ENCODE peak calls at places on chromosomes 7 and 10, in six cellular contexts. P is IMR-90, S is neuronal stem cell, O is mesendoderm, J is H9, I is H1. M is an unnamed sample.

GRCh38 chr10:68406111-68406814 is 814 bp downstream of the RUFY2 start:
- DNase-seq in P (peak), S (peak), O (peak), J (peak), I (peak), M (peak)

GRCh38 chr7:33805630-33806233 is 99.6 kb upstream of the BMPER start:
- DNase-seq in P (peak), S (no peak), O (peak), J (no peak), I (no peak), M (peak)

GRCh38 chr10:133183646-133184378 is 23.8 kb downstream of the KNDC1 start:
- DNase-seq in P (no peak), S (no peak), O (no peak), J (no peak), I (no peak), M (no peak)

GRCh38 chr10:62814901-62815372 is 1.2 kb downstream of the EGR2 start:
- DNase-seq in P (no peak), S (peak), O (peak), J (no peak), I (peak), M (peak)

GRCh38 chr7:51229106-51229537 is 87.5 kb downstream of the COBL start:
- DNase-seq in P (no peak), S (no peak), O (no peak), J (peak), I (no peak), M (no peak)

GRCh38 chr7:52447781-52448180 is 587.7 kb upstream of the POM121L12 start:
- DNase-seq in P (no peak), S (no peak), O (peak), J (no peak), I (no peak), M (no peak)

GRCh38 chr7:5827755-5828154 is 46.3 kb upstream of the RNF216 start:
- DNase-seq in P (no peak), S (no peak), O (peak), J (peak), I (peak), M (no peak)

GRCh38 chr7:143882611-143883078 is 19.3 kb downstream of the TCAF1 start:
- DNase-seq in P (peak), S (peak), O (peak), J (peak), I (no peak), M (peak)

GRCh38 chr10:130904676-130905075 is 406.8 kb downstream of the TCERG1L start:
- DNase-seq in P (no peak), S (no peak), O (no peak), J (no peak), I (no peak), M (no peak)

GRCh38 chr10:5752301-5752871 is 60.8 kb downstream of the GDI2 start:
- DNase-seq in P (no peak), S (no peak), O (no peak), J (no peak), I (no peak), M (no peak)

GRCh38 chr10:18616337-18616736 is 35.0 kb downstream of the NSUN6 start:
- DNase-seq in P (no peak), S (no peak), O (no peak), J (no peak), I (no peak), M (no peak)

GRCh38 chr10:69721690-69722310 is 79.9 kb upstream of the COL13A1 start:
- DNase-seq in P (peak), S (no peak), O (peak), J (no peak), I (no peak), M (peak)

GRCh38 chr7:156020566-156020965 is 208.3 kb upstream of the SHH start:
- DNase-seq in P (no peak), S (no peak), O (no peak), J (no peak), I (no peak), M (no peak)

GRCh38 chr10:104208730-104209129 is 23.4 kb downstream of the CFAP43 start:
- DNase-seq in P (no peak), S (no peak), O (no peak), J (no peak), I (no peak), M (no peak)

GRCh38 chr7:99644436-99644835 is 27.7 kb downstream of the ZSCAN25 start:
- DNase-seq in P (no peak), S (no peak), O (no peak), J (no peak), I (no peak), M (no peak)

GRCh38 chr7:38630720-38631673 is at the start of gene AMPH:
- DNase-seq in P (peak), S (peak), O (peak), J (peak), I (peak), M (peak)

GRCh38 chr10:26527018-26527417 is 88.9 kb downstream of the APBB1IP start:
- DNase-seq in P (no peak), S (no peak), O (no peak), J (no peak), I (no peak), M (no peak)

GRCh38 chr10:122165914-122166313 is 105.2 kb upstream of the BTBD16 start:
- DNase-seq in P (no peak), S (no peak), O (no peak), J (no peak), I (no peak), M (no peak)

GRCh38 chr7:90488220-90488619 is 18.8 kb downstream of the PTTG1IP2 start:
- DNase-seq in P (no peak), S (no peak), O (no peak), J (no peak), I (no peak), M (no peak)

GRCh38 chr10:43061764-43062163 is 15.1 kb upstream of the RET start:
- DNase-seq in P (peak), S (no peak), O (no peak), J (no peak), I (no peak), M (peak)

GRCh38 chr7:65216469-65216868 is 157.2 kb upstream of the ZNF92 start:
- DNase-seq in P (peak), S (peak), O (peak), J (peak), I (peak), M (peak)

GRCh38 chr10:102814456-102814871 is 22.7 kb downstream of the CYP17A1 start:
- DNase-seq in P (peak), S (no peak), O (no peak), J (no peak), I (no peak), M (peak)

GRCh38 chr7:37853468-37853867 is 5.1 kb downstream of the NME8 start:
- DNase-seq in P (no peak), S (no peak), O (peak), J (no peak), I (no peak), M (no peak)

GRCh38 chr7:16315280-16315679 is 106.1 kb downstream of the CRPPA start:
- DNase-seq in P (no peak), S (no peak), O (no peak), J (no peak), I (no peak), M (no peak)

GRCh38 chr10:73495226-73495883 is 469 bp downstream of the PPP3CB start:
- DNase-seq in P (peak), S (peak), O (no peak), J (no peak), I (peak), M (peak)

GRCh38 chr7:79406371-79406770 is 47.1 kb downstream of the MAGI2 start:
- DNase-seq in P (peak), S (no peak), O (no peak), J (no peak), I (no peak), M (no peak)

GRCh38 chr7:3912291-3912690 is 611.2 kb downstream of the SDK1 start:
- DNase-seq in P (no peak), S (no peak), O (no peak), J (no peak), I (no peak), M (no peak)

GRCh38 chr7:46886669-46887374 is 695.1 kb downstream of the TNS3 start:
- DNase-seq in P (no peak), S (no peak), O (no peak), J (no peak), I (no peak), M (no peak)

GRCh38 chr7:134415700-134416099 is 43.2 kb downstream of the AKR1B1 start:
- DNase-seq in P (no peak), S (no peak), O (no peak), J (no peak), I (no peak), M (no peak)

GRCh38 chr7:127897704-127898454 is 133.4 kb downstream of the LRRC4 start:
- DNase-seq in P (peak), S (no peak), O (no peak), J (no peak), I (no peak), M (no peak)

GRCh38 chr7:119900996-119901395 is 372.0 kb upstream of the KCND2 start:
- DNase-seq in P (no peak), S (no peak), O (no peak), J (peak), I (no peak), M (no peak)

GRCh38 chr7:20647051-20647450 is 31.6 kb downstream of the ABCB5 start:
- DNase-seq in P (no peak), S (no peak), O (no peak), J (no peak), I (no peak), M (peak)

GRCh38 chr7:143410523-143411004 is 1.9 kb upstream of the EPHA1 start:
- DNase-seq in P (peak), S (no peak), O (peak), J (peak), I (no peak), M (no peak)

GRCh38 chr10:121069061-121069850 is 218.1 kb downstream of the WDR11 start:
- DNase-seq in P (no peak), S (no peak), O (no peak), J (no peak), I (no peak), M (peak)

GRCh38 chr10:70649526-70649925 is 22.8 kb upstream of the ADAMTS14 start:
- DNase-seq in P (peak), S (no peak), O (no peak), J (no peak), I (no peak), M (peak)

GRCh38 chr7:55452967-55453366 is 87.8 kb downstream of the LANCL2 start:
- DNase-seq in P (no peak), S (no peak), O (no peak), J (no peak), I (no peak), M (no peak)

GRCh38 chr10:132405463-132405991 is 8.5 kb downstream of the PWWP2B start:
- DNase-seq in P (no peak), S (no peak), O (no peak), J (peak), I (no peak), M (no peak)

GRCh38 chr7:134752006-134752760 is 27.3 kb upstream of the CALD1 start:
- DNase-seq in P (peak), S (no peak), O (no peak), J (no peak), I (no peak), M (peak)

GRCh38 chr7:133984023-133984422 is 143.1 kb upstream of the LRGUK start:
- DNase-seq in P (no peak), S (no peak), O (no peak), J (no peak), I (no peak), M (no peak)

DNA sequence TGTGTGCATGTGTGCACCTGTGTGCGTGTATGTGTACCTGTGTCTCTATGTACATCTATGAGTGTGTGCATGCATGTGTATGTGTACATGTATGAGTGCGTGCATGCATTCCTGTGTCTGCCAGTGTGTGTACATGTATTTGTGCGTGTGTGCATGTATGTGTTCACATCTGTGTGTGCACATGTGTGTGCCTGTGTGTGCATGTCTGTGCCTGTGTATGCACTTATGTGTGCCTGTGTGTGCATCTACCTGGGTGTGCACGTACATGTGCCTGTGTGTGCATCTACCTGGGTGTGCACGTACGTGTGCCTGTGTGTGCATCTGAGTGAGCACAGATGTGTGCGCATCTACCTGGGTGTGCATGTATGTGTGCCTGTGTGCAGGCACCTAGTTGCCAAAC is 102.2 kb upstream of the DIP2C start:
- DNase-seq in P (no peak), S (no peak), O (no peak), J (no peak), I (no peak), M (no peak)
- H3K23ac ChIP-seq in P (no peak), S (no peak), O (no peak), J (no peak), I (no peak), M (no peak)

DNA sequence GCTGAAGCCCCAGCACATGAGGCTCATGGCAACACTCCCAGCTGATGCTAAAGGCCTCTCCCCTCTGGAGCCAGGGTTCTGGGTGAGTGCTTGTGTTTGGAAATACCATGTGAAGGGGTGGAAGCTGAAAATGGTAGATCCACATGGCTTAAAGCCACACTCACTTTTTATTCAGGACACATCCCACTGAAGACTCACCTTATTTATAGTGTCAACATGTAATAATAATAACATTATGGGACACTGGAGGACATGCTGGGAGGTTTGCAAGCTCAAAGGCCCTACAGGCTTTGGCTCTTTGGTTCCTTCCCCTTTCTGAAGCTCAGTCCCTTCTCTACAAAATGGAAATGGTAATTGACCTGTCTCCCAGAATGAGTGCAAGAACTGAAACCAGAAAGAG is 318.0 kb downstream of the GRID1 start:
- DNase-seq in P (no peak), S (no peak), O (no peak), J (no peak), I (no peak), M (no peak)
- H2BK120ac ChIP-seq in P (no peak), S (no peak), O (no peak), J (no peak), I (no peak), M (no peak)

GRCh38 chr7:47945261-47946015 is 2.8 kb downstream of the PKD1L1 start:
- DNase-seq in P (peak), S (peak), O (peak), J (no peak), I (peak), M (peak)

GRCh38 chr7:47941136-47941844 is 7.0 kb downstream of the PKD1L1 start:
- DNase-seq in P (peak), S (no peak), O (no peak), J (no peak), I (no peak), M (peak)

GRCh38 chr7:47944536-47945260 is 3.6 kb downstream of the PKD1L1 start:
- DNase-seq in P (no peak), S (no peak), O (no peak), J (no peak), I (no peak), M (no peak)

GRCh38 chr7:47942132-47942531 is 6.1 kb downstream of the PKD1L1 start:
- DNase-seq in P (no peak), S (no peak), O (no peak), J (no peak), I (no peak), M (peak)

GRCh38 chr7:47943676-47944474 is 4.4 kb downstream of the PKD1L1 start:
- DNase-seq in P (no peak), S (no peak), O (no peak), J (no peak), I (no peak), M (no peak)
- H3K23ac ChIP-seq in P (no peak), S (no peak), O (no peak), J (no peak), I (no peak), M (no peak)

GRCh38 chr7:115868369-115868768 is 162.2 kb downstream of the TFEC start:
- DNase-seq in P (no peak), S (no peak), O (peak), J (no peak), I (no peak), M (no peak)
- H2BK120ac ChIP-seq in P (no peak), S (no peak), O (no peak), J (no peak), I (no peak), M (no peak)

DNA sequence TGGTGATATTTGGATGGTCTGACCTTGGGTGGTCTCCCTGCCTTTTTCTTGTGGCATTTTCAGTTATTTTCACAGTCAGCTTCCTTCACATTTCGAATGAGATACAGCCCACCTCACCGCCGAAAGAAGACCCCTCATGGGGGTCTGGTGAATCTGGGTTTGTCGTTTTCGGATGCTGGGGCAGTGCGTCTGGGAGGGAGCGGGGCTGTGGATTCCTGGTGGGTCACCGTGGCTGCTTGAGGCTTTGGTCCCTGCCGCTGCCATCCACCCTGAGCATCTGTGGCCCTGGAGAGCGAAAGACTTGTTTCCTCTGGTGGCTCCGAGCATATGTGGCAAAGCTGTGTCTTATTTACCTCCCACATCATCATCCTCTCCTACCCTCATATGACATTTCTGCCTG is 43.1 kb downstream of the LHPP start:
- DNase-seq in P (no peak), S (no peak), O (no peak), J (no peak), I (no peak), M (no peak)
- H3K23ac ChIP-seq in P (no peak), S (no peak), O (no peak), J (no peak), I (no peak), M (no peak)

GRCh38 chr10:125230251-125230650 is 69.9 kb upstream of the CTBP2 start:
- DNase-seq in P (peak), S (no peak), O (no peak), J (no peak), I (no peak), M (no peak)

GRCh38 chr10:125235093-125236069 is 75.0 kb upstream of the CTBP2 start:
- DNase-seq in P (no peak), S (no peak), O (no peak), J (no peak), I (no peak), M (no peak)

GRCh38 chr10:125232841-125233240 is 72.5 kb upstream of the CTBP2 start:
- DNase-seq in P (peak), S (no peak), O (no peak), J (no peak), I (no peak), M (peak)

GRCh38 chr10:125231116-125231812 is 70.9 kb upstream of the CTBP2 start:
- DNase-seq in P (peak), S (peak), O (peak), J (peak), I (no peak), M (peak)

DNA sequence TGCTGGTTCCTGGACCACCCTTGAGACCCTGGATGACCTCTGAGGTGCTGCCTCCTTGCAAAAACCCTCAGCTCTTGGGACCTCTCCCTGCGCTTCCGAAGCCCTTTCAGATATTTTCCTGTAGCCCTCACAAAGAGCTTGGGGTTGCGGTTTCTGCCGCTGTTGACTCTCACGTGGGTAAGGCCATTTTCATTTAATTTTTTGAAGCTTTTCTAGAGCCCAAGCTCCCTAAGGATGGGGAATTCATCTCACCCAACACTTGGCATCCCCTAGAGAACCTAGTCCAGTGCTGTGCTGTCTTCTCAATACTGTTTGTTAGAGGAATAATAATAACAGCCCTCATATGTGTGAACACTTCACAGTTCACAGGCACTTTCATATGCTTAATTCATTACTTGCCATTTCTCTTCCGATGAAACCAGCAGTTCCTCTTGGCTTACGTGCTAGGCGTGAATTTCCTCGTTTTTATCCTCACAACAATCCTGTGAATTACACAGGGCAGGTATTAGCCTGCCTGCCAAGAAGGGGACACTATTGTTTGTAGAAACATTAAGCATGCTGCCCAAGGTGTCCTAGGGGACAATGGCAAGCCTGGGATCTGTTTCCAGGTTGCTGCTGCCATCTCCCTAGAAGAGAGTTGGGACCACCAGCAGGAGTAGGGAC is 71.6 kb upstream of the CTBP2 start:
- DNase-seq in P (no peak), S (no peak), O (no peak), J (no peak), I (no peak), M (no peak)
- H2BK120ac ChIP-seq in P (peak), S (no peak), O (no peak), J (no peak), I (no peak), M (no peak)